ENCODE peak calls at places on chromosome 20, in eight cellular contexts. I, H, V, U, Y, W, X and Q are unnamed samples.

GRCh38 chr20:44720994-44721784 is 6.0 kb downstream of the CCN5 start:
- DNase-seq in V (peak), U (no peak), X (peak), H (no peak), Y (peak), W (peak), I (peak), Q (no peak)

GRCh38 chr20:51092238-51092822 is 69.4 kb upstream of the KCNG1 start:
- DNase-seq in I (no peak), X (no peak), V (peak), H (no peak), U (no peak), W (no peak), Y (no peak), Q (no peak)

GRCh38 chr20:53677447-53678314 is 84.0 kb upstream of the ZNF217 start:
- DNase-seq in I (no peak), U (peak), H (no peak), Y (no peak), X (peak), V (peak), W (no peak), Q (no peak)

GRCh38 chr20:20547221-20547875 is 165.1 kb downstream of the RALGAPA2 start:
- DNase-seq in Y (no peak), W (no peak), U (peak), I (no peak), V (peak), X (peak), H (no peak), Q (no peak)

GRCh38 chr20:4153251-4153650 is 137.9 kb upstream of the RNF24 start:
- DNase-seq in W (no peak), X (no peak), U (no peak), I (no peak), H (peak), V (no peak), Y (no peak), Q (peak)

GRCh38 chr20:1835531-1835930 is 59.7 kb upstream of the SIRPA start:
- DNase-seq in X (no peak), V (no peak), U (no peak), W (no peak), I (no peak), H (no peak), Y (no peak), Q (no peak)

GRCh38 chr20:21670126-21670525 is 35.3 kb upstream of the PAX1 start:
- DNase-seq in I (no peak), V (no peak), Y (no peak), H (no peak), U (no peak), X (no peak), W (no peak), Q (no peak)

GRCh38 chr20:53943522-53944291 is 126.7 kb downstream of the BCAS1 start:
- DNase-seq in U (peak), W (no peak), X (peak), I (no peak), V (peak), Y (no peak), H (no peak), Q (no peak)

GRCh38 chr20:25867776-25868649 is 171.4 kb upstream of the ZNF337 start:
- DNase-seq in U (no peak), V (peak), X (peak), H (peak), I (peak), Y (no peak), W (peak), Q (peak)

GRCh38 chr20:60565093-60565492 is 606.9 kb downstream of the CDH26 start:
- DNase-seq in H (no peak), U (no peak), Y (no peak), X (no peak), W (no peak), I (no peak), V (no peak), Q (no peak)

GRCh38 chr20:17662333-17663039 is 19.6 kb downstream of the RRBP1 start:
- DNase-seq in W (peak), Y (no peak), X (peak), V (peak), U (peak), H (peak), I (no peak), Q (peak)

GRCh38 chr20:3701061-3701998 is 11.1 kb downstream of the SIGLEC1 start:
- DNase-seq in Y (no peak), U (no peak), X (no peak), I (no peak), V (no peak), W (no peak), H (peak), Q (no peak)

GRCh38 chr20:36820928-36821327 is 47.4 kb upstream of the DSN1 start:
- DNase-seq in H (no peak), Y (no peak), V (peak), U (no peak), W (no peak), X (no peak), I (no peak), Q (no peak)
- H3K4me3 ChIP-seq in H (no peak), Y (no peak), V (no peak), U (no peak), W (no peak), X (no peak), I (no peak), Q (no peak)

GRCh38 chr20:33674294-33675126 is at the start of gene NECAB3:
- DNase-seq in U (peak), W (peak), V (peak), I (peak), H (peak), Y (no peak), X (peak), Q (peak)
- TF ChIP-seq CTCF in U (no peak), W (no peak), V (no peak), I (no peak), H (no peak), Y (no peak), X (no peak), Q (peak)

GRCh38 chr20:33864324-33864963 is 53.3 kb downstream of the CHMP4B start:
- DNase-seq in U (no peak), V (no peak), Y (no peak), H (no peak), W (no peak), X (no peak), I (no peak), Q (peak)

GRCh38 chr20:33861458-33861857 is 50.3 kb downstream of the CHMP4B start:
- DNase-seq in W (no peak), I (no peak), H (no peak), V (no peak), X (no peak), U (no peak), Y (no peak), Q (peak)

GRCh38 chr20:33865761-33866160 is 54.6 kb downstream of the CHMP4B start:
- DNase-seq in W (no peak), Y (no peak), V (no peak), U (no peak), H (no peak), X (no peak), I (no peak), Q (peak)

GRCh38 chr20:33863440-33864323 is 52.5 kb downstream of the CHMP4B start:
- DNase-seq in I (no peak), X (no peak), H (no peak), Y (no peak), U (no peak), W (no peak), V (no peak), Q (peak)

GRCh38 chr20:33862709-33863403 is 51.7 kb downstream of the CHMP4B start:
- DNase-seq in V (peak), W (peak), X (peak), I (peak), Y (peak), H (peak), U (peak), Q (peak)
- H3K4me3 ChIP-seq in V (peak), W (no peak), X (peak), I (no peak), Y (no peak), H (no peak), U (no peak), Q (no peak)

GRCh38 chr20:46355778-46356177 is 47.5 kb upstream of the CDH22 start:
- DNase-seq in X (no peak), I (no peak), V (no peak), Y (no peak), H (no peak), U (no peak), W (no peak), Q (no peak)

GRCh38 chr20:46353506-46354206 is 45.4 kb upstream of the CDH22 start:
- DNase-seq in W (no peak), V (no peak), U (no peak), H (no peak), Y (no peak), I (no peak), X (no peak), Q (no peak)

GRCh38 chr20:46354920-46355654 is 46.8 kb upstream of the CDH22 start:
- DNase-seq in Y (no peak), H (no peak), V (no peak), X (no peak), W (no peak), U (no peak), I (no peak), Q (no peak)

GRCh38 chr20:46352370-46352938 is 44.2 kb upstream of the CDH22 start:
- DNase-seq in I (no peak), U (no peak), W (no peak), V (no peak), H (no peak), X (no peak), Y (no peak), Q (no peak)

DNA sequence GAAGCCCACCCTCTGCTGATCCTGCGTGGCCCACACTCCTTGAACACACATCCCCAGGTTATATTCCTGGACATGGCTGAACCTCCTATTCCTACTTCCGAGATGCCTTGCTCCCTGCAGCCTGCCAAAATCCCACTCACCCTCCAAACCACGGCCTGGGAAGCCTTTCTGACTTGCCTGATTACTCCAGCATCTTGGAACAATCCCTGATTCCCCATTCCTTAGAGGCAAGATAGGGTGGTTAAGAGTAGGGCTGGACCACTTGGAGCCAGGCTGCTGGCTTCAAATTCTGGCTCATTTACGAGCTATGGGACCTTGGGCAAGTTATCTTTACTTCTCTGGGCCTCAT is 45.9 kb upstream of the CDH22 start:
- DNase-seq in W (no peak), H (no peak), V (no peak), Y (no peak), X (no peak), U (no peak), I (no peak), Q (no peak)
- TF ChIP-seq CTCF in W (no peak), H (no peak), V (no peak), Y (no peak), X (no peak), U (no peak), I (no peak), Q (no peak)

GRCh38 chr20:34271961-34272360 is 30.7 kb downstream of the ASIP start:
- DNase-seq in X (peak), I (no peak), Y (peak), H (no peak), W (no peak), U (no peak), V (peak), Q (no peak)
- H3K4me3 ChIP-seq in X (no peak), I (no peak), Y (no peak), H (no peak), W (no peak), U (no peak), V (no peak), Q (no peak)

DNA sequence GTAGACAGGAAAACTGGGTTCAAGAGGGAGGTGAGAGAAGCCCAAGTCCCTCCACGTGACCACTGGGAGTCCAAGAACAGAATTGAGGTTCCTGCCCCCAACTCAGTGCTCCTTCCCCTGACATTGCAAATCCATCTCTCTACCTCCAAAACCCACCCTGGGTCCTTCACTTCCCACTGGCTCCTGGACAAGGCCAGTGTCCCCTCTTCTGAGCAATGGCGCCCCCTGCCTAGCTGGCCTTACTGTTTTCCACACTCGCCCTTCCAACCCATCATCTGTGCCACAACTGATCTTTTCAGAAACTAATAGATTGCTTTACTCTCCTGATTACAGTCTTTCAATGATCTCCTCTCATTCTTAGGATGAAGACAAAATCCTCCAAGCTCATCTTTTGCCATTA is 200.3 kb downstream of the ANKRD60 start:
- DNase-seq in H (peak), W (no peak), Y (no peak), U (no peak), I (no peak), V (no peak), X (no peak), Q (peak)
- TF ChIP-seq CTCF in H (no peak), W (no peak), Y (no peak), U (peak), I (peak), V (peak), X (no peak), Q (no peak)

GRCh38 chr20:24835195-24835594 is 113.9 kb upstream of the CST7 start:
- DNase-seq in Y (no peak), I (no peak), U (no peak), V (no peak), W (no peak), H (no peak), X (no peak), Q (no peak)

GRCh38 chr20:24832518-24832917 is 116.6 kb upstream of the CST7 start:
- DNase-seq in H (no peak), Y (no peak), U (no peak), W (no peak), V (no peak), I (no peak), X (no peak), Q (no peak)

GRCh38 chr20:24831232-24831631 is 117.8 kb upstream of the CST7 start:
- DNase-seq in Y (no peak), W (no peak), X (no peak), H (no peak), I (no peak), U (no peak), V (no peak), Q (no peak)

GRCh38 chr20:24834310-24834709 is 114.8 kb upstream of the CST7 start:
- DNase-seq in U (no peak), I (no peak), X (no peak), W (no peak), V (peak), Y (no peak), H (no peak), Q (no peak)

GRCh38 chr20:24833592-24833991 is 115.5 kb upstream of the CST7 start:
- DNase-seq in Y (no peak), H (no peak), W (peak), X (no peak), I (no peak), U (no peak), V (no peak), Q (no peak)
- H3K4me3 ChIP-seq in Y (no peak), H (no peak), W (no peak), X (no peak), I (no peak), U (no peak), V (no peak), Q (no peak)

DNA sequence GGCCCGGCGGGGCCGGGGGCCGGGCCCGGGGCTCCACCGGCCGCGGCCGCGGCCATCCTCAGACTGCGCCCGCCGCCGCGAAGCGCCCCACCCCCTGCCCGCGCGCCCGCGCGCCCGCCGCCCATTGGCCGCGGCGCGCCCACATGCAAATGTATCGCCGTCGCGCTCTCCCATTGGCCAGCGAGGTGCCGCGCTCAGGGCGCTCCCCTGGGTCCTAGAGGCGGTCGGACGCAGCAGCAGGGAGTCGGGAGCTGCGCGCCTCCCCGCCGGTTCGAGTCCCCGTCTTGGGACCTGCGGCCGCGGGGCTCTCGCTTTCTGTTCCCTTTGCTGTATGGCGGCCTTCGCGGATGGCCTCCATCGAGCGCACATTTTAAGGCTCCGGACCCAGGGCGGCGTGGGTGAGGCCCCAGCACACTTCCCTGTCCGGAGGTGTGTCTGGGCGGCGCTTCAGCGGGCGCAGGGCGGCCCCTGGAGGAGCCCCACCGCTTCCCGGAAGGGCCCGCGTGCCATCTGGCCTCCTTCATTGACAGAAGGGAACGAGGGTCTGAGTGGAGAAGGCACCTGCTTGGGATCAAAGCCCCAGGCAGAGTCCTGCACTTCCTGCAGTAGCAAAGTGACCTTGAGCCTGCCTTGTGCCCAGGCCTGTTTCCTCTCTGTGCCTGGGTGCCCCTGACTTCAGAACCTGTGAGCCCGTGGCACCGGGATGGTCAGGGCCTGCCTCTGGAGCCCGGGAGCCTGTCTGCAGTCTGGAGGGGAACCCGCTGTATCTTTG is at the start of gene CABLES2:
- DNase-seq in V (peak), U (peak), X (peak), W (peak), I (peak), Y (peak), H (peak), Q (peak)
- TF ChIP-seq CTCF in V (no peak), U (no peak), X (no peak), W (peak), I (peak), Y (peak), H (peak), Q (peak)

DNA sequence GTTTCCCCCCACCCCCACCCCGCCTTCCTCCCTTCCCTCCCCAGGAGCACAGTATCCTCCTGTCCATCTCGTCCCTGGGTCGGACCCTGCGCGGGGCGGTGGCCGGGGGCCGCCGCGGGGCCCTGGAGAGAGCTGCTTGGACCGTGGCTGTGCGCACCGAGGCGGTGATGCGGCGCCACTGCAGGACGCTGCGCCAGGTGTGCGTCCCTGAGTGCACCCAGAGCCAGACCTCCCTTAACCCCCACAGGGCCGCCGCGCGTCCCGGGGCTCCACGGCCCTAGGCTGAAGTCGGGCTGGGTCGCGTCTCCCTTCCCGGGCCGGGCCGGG is 2.2 kb downstream of the C20orf204 start:
- DNase-seq in X (no peak), U (no peak), V (no peak), H (no peak), W (no peak), I (no peak), Y (no peak), Q (no peak)
- H3K4me3 ChIP-seq in X (no peak), U (no peak), V (no peak), H (peak), W (no peak), I (no peak), Y (peak), Q (peak)